ENCODE peak calls at places on chromosomes 16 and 17, in ten cellular contexts. N, M, R, E, Z, B, Q, A, T and H are unnamed samples.
A peak's percentile ranks its signal among the peaks of the same experiment; 100 is the strongest.

GRCh38 chr16:69662901-69663300 is 63.5 kb downstream of the NQO1 start:
- DNase-seq in N (no peak), M (no peak), R (no peak), E (no peak), Z (no peak), B (no peak), Q (no peak), A (no peak), T (no peak), H (no peak)

GRCh38 chr16:88746511-88746910 is 38.5 kb downstream of the PIEZO1 start:
- DNase-seq in N (no peak), M (no peak), R (no peak), E (no peak), Z (no peak), B (no peak), Q (no peak), A (peak; percentile 11), T (no peak), H (peak; percentile 37)

GRCh38 chr17:64448665-64449512 is at the start of gene MILR1:
- DNase-seq in N (no peak), M (peak; percentile 72), R (peak; percentile 33), E (peak; percentile 65), Z (peak; percentile 97), B (no peak), Q (peak; percentile 97), A (peak; percentile 58), T (peak; percentile 93), H (no peak)

GRCh38 chr17:74437702-74438101 is 5.8 kb downstream of the GPRC5C start:
- DNase-seq in N (no peak), M (no peak), R (no peak), E (peak; percentile 37), Z (peak; percentile 54), B (no peak), Q (no peak), A (no peak), T (no peak), H (no peak)

GRCh38 chr16:48546774-48547173 is 63.2 kb downstream of the N4BP1 start:
- DNase-seq in N (no peak), M (no peak), R (no peak), E (no peak), Z (no peak), B (no peak), Q (no peak), A (no peak), T (no peak), H (no peak)

GRCh38 chr16:56108724-56109123 is 82.6 kb upstream of the GNAO1 start:
- DNase-seq in N (no peak), M (no peak), R (no peak), E (no peak), Z (no peak), B (no peak), Q (no peak), A (no peak), T (no peak), H (no peak)

GRCh38 chr17:45355087-45355486 is 38.3 kb upstream of the MAP3K14 start:
- DNase-seq in N (no peak), M (no peak), R (no peak), E (no peak), Z (no peak), B (no peak), Q (peak; percentile 81), A (no peak), T (no peak), H (no peak)

GRCh38 chr17:69066482-69066881 is 5.8 kb upstream of the ABCA9 start:
- DNase-seq in N (no peak), M (no peak), R (no peak), E (no peak), Z (no peak), B (no peak), Q (no peak), A (no peak), T (no peak), H (no peak)

GRCh38 chr16:89828199-89828869 is at the start of gene SPIRE2:
- DNase-seq in N (peak; percentile 48), M (peak; percentile 58), R (peak; percentile 73), E (no peak), Z (peak; percentile 90), B (no peak), Q (peak; percentile 40), A (peak; percentile 38), T (peak; percentile 42), H (peak; percentile 77)

GRCh38 chr17:69232650-69233049 is 4.0 kb upstream of the ABCA10 start:
- DNase-seq in N (no peak), M (no peak), R (no peak), E (no peak), Z (no peak), B (no peak), Q (no peak), A (no peak), T (no peak), H (no peak)

GRCh38 chr17:58229881-58230280 is 8.5 kb upstream of the LPO start:
- DNase-seq in N (no peak), M (peak; percentile 9), R (no peak), E (no peak), Z (no peak), B (no peak), Q (no peak), A (no peak), T (no peak), H (no peak)

GRCh38 chr17:75695830-75696271 is 25.4 kb upstream of the ITGB4 start:
- DNase-seq in N (no peak), M (no peak), R (peak; percentile 50), E (no peak), Z (no peak), B (no peak), Q (no peak), A (no peak), T (no peak), H (no peak)

GRCh38 chr17:8954339-8954738 is 11.2 kb downstream of the PIK3R5 start:
- DNase-seq in N (peak; percentile 67), M (no peak), R (peak; percentile 58), E (no peak), Z (no peak), B (no peak), Q (no peak), A (peak; percentile 62), T (no peak), H (peak; percentile 60)

GRCh38 chr16:9090101-9090959 is 1.1 kb upstream of the HAPSTR1 start:
- DNase-seq in N (peak; percentile 8), M (no peak), R (peak; percentile 40), E (no peak), Z (no peak), B (no peak), Q (no peak), A (peak; percentile 18), T (no peak), H (no peak)

GRCh38 chr17:61492759-61493526 is 40.7 kb downstream of the TBX4 start:
- DNase-seq in N (no peak), M (no peak), R (no peak), E (no peak), Z (no peak), B (no peak), Q (no peak), A (no peak), T (peak; percentile 44), H (no peak)

GRCh38 chr17:61335845-61336655 is 63.6 kb upstream of the TBX2 start:
- DNase-seq in N (no peak), M (no peak), R (peak; percentile 30), E (no peak), Z (no peak), B (no peak), Q (no peak), A (no peak), T (peak; percentile 89), H (no peak)

GRCh38 chr16:855471-855870 is 54.9 kb upstream of the GNG13 start:
- DNase-seq in N (no peak), M (no peak), R (no peak), E (no peak), Z (no peak), B (no peak), Q (no peak), A (no peak), T (no peak), H (no peak)
- H3K9me3 ChIP-seq in N (no peaks in the 10 kb centered on the region), M (peaks cover 41% of the 10 kb centered on the region), R (no peaks in the 10 kb centered on the region), E (peaks cover 19% of the 10 kb centered on the region), Z (peaks cover 14% of the 10 kb centered on the region), B (no peaks in the 10 kb centered on the region), Q (no peaks in the 10 kb centered on the region), A (no peaks in the 10 kb centered on the region), T (peaks cover 13% of the 10 kb centered on the region), H (peaks cover 5% of the 10 kb centered on the region)

GRCh38 chr17:13933597-13934276 is 135.6 kb upstream of the COX10 start:
- DNase-seq in N (no peak), M (no peak), R (no peak), E (no peak), Z (no peak), B (no peak), Q (no peak), A (no peak), T (no peak), H (no peak)
- H3K27ac ChIP-seq in N (no peak overlapping the region), M (no peak overlapping the region), R (no peak overlapping the region), E (no peak overlapping the region), Z (no peak overlapping the region), B (no peak overlapping the region), Q (no peak overlapping the region), A (no peak overlapping the region), T (no peak overlapping the region), H (no peak overlapping the region)

GRCh38 chr16:35734728-35735402 is 2275.5 kb downstream of the TP53TG3F start:
- DNase-seq in N (no peak), M (no peak), R (no peak), E (no peak), Z (no peak), B (no peak), Q (no peak), A (no peak), T (no peak), H (no peak)
- H3K9me3 ChIP-seq in N (no peaks in the 10 kb centered on the region), M (peaks cover 21% of the 10 kb centered on the region), R (peaks cover 9% of the 10 kb centered on the region), E (no peaks in the 10 kb centered on the region), Z (peaks cover 8% of the 10 kb centered on the region), B (no peaks in the 10 kb centered on the region), Q (no peaks in the 10 kb centered on the region), A (peaks cover 64% of the 10 kb centered on the region), T (peaks cover 3% of the 10 kb centered on the region), H (peaks cover 14% of the 10 kb centered on the region)

DNA sequence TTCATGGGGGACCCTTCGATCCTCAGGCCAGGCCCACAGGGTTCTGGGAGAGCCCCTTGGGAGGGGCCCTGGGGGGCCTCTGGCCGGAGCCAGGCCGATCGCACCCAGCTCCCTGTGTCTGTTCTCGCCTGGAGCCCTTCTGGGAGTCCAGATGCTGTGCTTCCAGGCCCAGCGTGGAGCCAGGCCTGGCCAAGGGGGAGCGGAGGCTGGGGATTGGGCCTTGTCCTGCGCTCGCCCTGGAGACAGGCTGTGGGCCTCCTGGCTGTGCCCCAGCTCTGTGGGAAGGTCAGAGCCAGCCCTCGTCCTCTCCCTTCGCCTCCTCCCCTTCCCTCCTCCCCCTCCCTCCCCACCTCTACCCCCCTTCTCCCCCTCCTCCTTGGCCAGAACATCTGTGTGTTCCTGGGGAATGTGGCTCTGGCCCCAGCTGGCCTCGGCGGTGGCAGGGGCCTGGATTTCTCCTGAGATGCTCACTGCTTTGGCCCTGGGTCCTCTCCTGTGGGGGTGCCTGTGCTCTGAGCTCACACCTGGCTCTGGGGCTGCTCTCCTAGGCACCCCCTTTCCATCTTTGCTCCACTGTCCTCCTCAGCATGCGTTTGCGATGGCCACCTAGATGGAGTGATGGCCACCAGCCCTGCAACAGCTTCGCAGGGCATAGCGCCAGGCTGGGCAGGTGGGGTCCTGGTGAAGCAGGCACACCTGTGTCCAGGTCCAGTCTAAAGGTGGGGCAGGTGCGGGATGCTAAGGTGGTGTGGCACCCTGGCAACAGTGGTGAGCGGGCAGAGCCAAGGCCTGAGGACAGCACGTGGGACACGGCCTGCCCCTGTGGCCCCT is 90.6 kb upstream of the CIBAR2 start:
- DNase-seq in N (no peak), M (no peak), R (peak; percentile 85), E (no peak), Z (no peak), B (peak; percentile 63), Q (no peak), A (peak; percentile 30), T (peak; percentile 91), H (no peak)
- H3K27ac ChIP-seq in N (no peak overlapping the region), M (no peak overlapping the region), R (peak overlapping the region; percentile 90), E (no peak overlapping the region), Z (no peak overlapping the region), B (peak overlapping the region; percentile 89), Q (no peak overlapping the region), A (peak overlapping the region; percentile 77), T (peak overlapping the region; percentile 39), H (no peak overlapping the region)

GRCh38 chr16:66918803-66919568 is at the start of gene CDH16:
- DNase-seq in N (no peak), M (no peak), R (no peak), E (no peak), Z (no peak), B (no peak), Q (no peak), A (no peak), T (no peak), H (no peak)
- H3K9me3 ChIP-seq in N (no peaks in the 10 kb centered on the region), M (no peaks in the 10 kb centered on the region), R (no peaks in the 10 kb centered on the region), E (no peaks in the 10 kb centered on the region), Z (no peaks in the 10 kb centered on the region), B (no peaks in the 10 kb centered on the region), Q (no peaks in the 10 kb centered on the region), A (no peaks in the 10 kb centered on the region), T (no peaks in the 10 kb centered on the region), H (no peaks in the 10 kb centered on the region)